ENCODE peak calls at places on chromosomes 5 and 9, in four cellular contexts. B is tibial artery, X is PC-9, M is esophagus squamous epithelium. W is an unnamed sample. For H3K4me1, the result is how much of the 10 kb centered on the place peaks cover.

GRCh38 chr5:116652903-116653302 is 78.3 kb upstream of the SEMA6A start:
- DNase-seq in B (no peak), X (no peak), M (no peak), W (no peak)

GRCh38 chr9:92576175-92576574 is 40.4 kb upstream of the ECM2 start:
- DNase-seq in M (no peak), X (no peak), B (no peak), W (no peak)

GRCh38 chr5:74895906-74896305 is 29.7 kb upstream of the FAM169A start:
- DNase-seq in X (no peak), M (no peak), B (no peak), W (peak)

GRCh38 chr9:116700882-116701836 is 14.1 kb downstream of the TRIM32 start:
- DNase-seq in X (no peak), M (no peak), B (no peak), W (no peak)

GRCh38 chr9:111661802-111662491 is 542 bp downstream of the GNG10 start:
- DNase-seq in M (no peak), B (peak), X (peak), W (peak)

GRCh38 chr5:158484968-158485367 is 614.7 kb downstream of the EBF1 start:
- DNase-seq in M (no peak), B (no peak), X (no peak), W (peak)

GRCh38 chr5:133841831-133842750 is 126.3 kb downstream of the C5orf15 start:
- DNase-seq in X (no peak), B (peak), M (no peak), W (no peak)

GRCh38 chr5:16740046-16740445 is 123.2 kb upstream of the RETREG1 start:
- DNase-seq in B (no peak), X (no peak), M (no peak), W (no peak)

GRCh38 chr5:173451031-173451430 is 122.8 kb upstream of the STC2 start:
- DNase-seq in B (no peak), M (no peak), X (no peak), W (no peak)

DNA sequence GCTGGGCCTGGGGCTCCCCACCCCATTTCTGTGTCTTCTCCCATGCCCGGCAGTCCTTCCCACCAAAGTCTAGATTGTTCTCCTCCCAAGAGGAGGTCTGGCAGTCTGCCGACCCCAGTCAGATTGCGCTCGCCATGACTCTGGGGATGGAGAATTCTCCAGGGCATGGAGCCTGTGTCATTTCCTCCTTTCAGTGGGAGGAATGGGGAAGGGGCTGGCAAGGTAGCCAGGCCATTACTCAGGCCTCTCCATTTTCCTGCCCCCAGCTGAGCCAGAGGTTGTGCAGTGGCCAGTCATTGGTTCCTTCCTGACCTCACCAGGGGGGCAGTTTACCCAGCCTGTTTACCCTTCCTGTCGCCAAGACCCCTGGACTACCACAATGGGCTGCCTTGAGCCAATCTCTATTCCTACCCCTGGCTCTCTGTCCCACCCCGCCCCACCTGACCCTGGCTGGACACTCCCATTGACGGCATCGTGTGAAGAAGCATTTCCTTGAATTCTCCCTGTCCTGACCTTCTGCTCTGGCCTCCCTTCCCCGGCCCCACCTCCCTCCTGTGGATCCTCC is 628 bp downstream of the SYNPO start:
- DNase-seq in M (no peak), X (peak), B (peak), W (peak)
- H3K4me3 ChIP-seq in M (peak), X (peak), B (peak), W (peak)

GRCh38 chr9:21967169-21967568 is 27.0 kb downstream of the CDKN2A start:
- DNase-seq in M (no peak), X (no peak), B (no peak), W (no peak)

GRCh38 chr9:21967707-21968106 is 26.5 kb downstream of the CDKN2A start:
- DNase-seq in M (no peak), B (no peak), X (no peak), W (no peak)

GRCh38 chr9:21966140-21966851 is 27.9 kb downstream of the CDKN2A start:
- DNase-seq in X (no peak), B (no peak), M (no peak), W (no peak)

GRCh38 chr9:21965401-21965951 is 28.7 kb downstream of the CDKN2A start:
- DNase-seq in X (peak), M (no peak), B (no peak), W (no peak)

DNA sequence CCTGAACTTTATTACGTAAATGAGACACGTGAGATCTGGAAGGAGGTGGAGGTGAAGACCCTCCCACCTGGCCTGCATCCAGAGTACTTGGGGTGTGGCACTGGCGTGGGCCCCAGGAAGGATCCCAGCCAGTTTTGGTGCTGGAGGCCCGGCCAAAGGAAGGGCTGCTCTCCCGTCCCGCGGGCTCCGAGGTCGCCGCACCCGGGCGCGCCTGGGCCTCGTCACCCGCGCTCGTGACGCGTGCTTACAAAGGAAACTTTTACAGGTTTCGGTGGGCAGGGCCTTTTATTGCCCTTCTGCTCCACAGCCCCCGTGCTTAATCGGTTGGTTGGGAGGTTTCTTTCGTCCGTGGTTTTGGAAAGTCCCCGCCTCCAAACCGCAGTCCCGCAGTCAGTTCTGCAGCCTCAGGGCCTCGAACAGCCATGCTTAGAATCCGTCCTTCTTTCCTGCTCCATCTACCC is 29.2 kb downstream of the CDKN2A start:
- DNase-seq in X (no peak), B (no peak), M (no peak), W (no peak)
- TF ChIP-seq CTCF in X (no peak), B (no peak), M (no peak), W (no peak)

DNA sequence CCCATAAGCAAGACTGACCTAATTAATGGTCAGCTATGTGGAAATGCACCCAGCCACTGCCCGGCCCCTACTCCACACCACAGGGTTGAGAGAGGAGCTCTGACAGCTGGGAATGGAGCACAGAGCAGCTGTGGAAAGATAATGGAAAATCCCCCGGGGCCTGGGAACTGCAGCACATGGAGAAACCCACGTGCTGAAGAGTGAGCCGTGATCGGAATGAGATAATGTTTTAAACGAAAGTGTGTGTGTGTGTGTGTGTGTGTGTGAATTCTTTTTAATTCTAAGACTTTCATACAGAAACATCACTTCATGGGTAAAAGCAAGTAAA is 13.1 kb upstream of the SLC12A7 start:
- DNase-seq in B (no peak), M (no peak), X (no peak), W (peak)
- H3K4me1 ChIP-seq in B (under half), M (under half), X (under half), W (half or more)

GRCh38 chr5:69167488-69167845 is 517 bp downstream of the CCNB1 start:
- DNase-seq in M (no peak), X (no peak), B (no peak), W (no peak)

GRCh38 chr5:69170969-69171368 is 4.0 kb downstream of the CCNB1 start:
- DNase-seq in X (no peak), B (no peak), M (no peak), W (no peak)

GRCh38 chr5:69166686-69167487 is at the start of gene CCNB1:
- DNase-seq in M (peak), B (peak), X (peak), W (peak)
- H3K4me3 ChIP-seq in M (peak), B (peak), X (peak), W (peak)

GRCh38 chr5:109688999-109689739 is 558 bp upstream of the MAN2A1 start:
- DNase-seq in X (peak), B (peak), M (peak), W (peak)

GRCh38 chr5:109688647-109688998 is 1.1 kb upstream of the MAN2A1 start:
- DNase-seq in X (no peak), B (no peak), M (no peak), W (no peak)

GRCh38 chr5:109690456-109691247 is 925 bp downstream of the MAN2A1 start:
- DNase-seq in B (peak), M (no peak), X (peak), W (peak)

GRCh38 chr5:109691248-109691574 is 1.5 kb downstream of the MAN2A1 start:
- DNase-seq in M (no peak), X (no peak), B (no peak), W (no peak)

DNA sequence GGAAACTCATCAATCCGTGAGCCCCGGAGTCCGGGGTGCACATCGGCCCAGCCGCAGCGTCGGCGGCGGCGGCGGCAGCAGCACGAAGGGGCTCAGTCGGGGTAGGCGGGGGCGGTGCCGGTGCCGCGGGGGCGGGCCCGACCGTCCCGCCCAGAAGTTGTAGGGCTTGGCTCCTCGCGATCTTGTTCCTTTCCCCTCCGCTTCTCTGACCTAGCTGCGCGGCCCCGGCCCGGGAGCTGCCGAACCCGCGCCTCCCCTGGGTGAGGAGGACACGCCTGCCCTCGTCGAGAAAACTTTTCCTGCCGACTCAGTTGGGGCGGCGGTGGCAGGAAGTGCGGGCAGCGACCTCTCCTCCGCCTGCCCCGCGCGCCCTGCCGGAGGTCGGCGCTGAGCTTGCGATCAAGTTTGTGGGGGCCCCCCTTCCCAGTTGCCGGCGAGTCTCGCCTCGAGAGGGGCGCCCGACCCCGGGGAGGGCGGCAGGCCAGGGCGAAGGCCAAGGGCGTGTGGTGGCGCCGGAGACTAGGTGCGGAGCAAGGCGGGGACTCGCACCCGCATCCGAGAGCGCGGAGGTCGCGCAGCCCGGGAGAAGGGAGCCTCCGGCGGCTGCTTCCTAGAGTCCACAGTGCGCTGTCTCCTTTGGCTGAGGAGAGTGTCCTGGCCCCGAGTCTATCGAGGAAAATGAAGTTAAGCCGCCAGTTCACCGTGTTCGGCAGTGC is at the start of gene MAN2A1:
- DNase-seq in B (peak), M (peak), X (peak), W (peak)
- TF ChIP-seq CTCF in B (no peak), M (no peak), X (no peak), W (no peak)

GRCh38 chr5:154757647-154758406 is 2.6 kb downstream of the LARP1 start:
- DNase-seq in B (no peak), M (no peak), X (no peak), W (no peak)

GRCh38 chr5:154754460-154755360 is 467 bp upstream of the LARP1 start:
- DNase-seq in X (peak), B (peak), M (peak), W (peak)

GRCh38 chr5:154755361-154756202 is at the start of gene LARP1:
- DNase-seq in M (peak), B (peak), X (no peak), W (peak)

GRCh38 chr5:154756871-154757646 is 1.9 kb downstream of the LARP1 start:
- DNase-seq in B (peak), X (peak), M (no peak), W (peak)

DNA sequence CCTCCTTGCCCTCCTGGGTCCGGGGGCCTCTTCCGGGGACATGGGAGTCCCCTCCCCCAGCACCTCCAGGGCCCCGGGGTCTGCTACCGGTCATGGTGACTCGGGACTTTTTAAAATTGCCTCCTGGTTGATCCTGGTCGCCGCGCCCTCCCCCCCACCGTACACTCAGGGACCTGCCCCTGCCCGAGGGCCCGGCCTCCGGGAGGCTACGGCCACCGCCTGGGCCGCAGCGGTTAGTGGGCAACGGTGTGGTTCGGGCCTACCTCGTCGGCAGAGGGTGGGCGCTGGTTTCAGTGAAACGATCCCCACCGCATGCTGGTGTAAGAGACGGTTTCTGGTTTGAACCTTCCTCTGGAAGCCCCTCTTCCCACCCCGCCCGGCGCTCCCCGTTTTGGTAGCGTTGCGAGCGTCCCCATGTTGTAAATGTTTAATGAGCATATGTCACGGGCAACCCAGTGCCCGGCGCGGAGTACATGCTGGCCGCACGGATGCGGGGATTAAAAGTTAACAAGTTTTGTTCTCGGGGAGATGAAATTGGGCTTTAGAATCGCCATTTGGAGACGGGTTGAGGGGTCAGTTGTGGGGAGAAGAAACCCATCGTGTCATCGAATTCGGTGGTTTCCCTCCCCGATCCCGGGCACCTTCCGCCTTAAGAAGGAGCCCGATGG is 1.2 kb downstream of the LARP1 start:
- DNase-seq in M (no peak), X (peak), B (peak), W (peak)
- H3K4me1 ChIP-seq in M (half or more), X (under half), B (half or more), W (half or more)

DNA sequence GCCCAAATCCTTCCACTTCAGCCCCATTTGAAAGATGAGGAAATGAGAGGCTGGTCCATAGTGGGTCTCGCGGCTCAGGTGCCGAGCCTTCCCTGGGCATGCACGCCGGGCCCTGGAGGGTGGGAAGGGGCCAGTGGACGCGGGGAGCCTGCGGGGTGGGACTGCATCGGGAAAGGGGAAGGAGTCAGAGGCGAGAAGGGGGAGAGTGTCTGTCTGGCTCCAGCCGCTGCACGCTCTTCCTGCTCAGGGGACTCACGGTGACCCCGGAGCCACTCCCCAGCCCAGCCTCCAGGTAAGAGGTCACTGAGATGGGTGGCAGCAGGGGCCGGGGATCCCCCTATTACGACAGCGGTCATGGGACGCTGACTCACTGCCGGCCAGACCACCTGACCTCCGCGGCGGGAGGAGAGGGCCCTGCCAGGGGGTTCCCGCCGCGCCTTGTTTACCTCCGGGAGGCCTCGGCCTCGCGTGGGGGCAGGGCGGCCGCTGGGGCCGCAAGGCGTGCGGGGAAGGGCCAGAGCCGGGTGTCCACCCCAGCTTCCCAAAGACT is 1.9 kb upstream of the SQSTM1 start:
- DNase-seq in X (peak), M (peak), B (peak), W (peak)
- H3K4me3 ChIP-seq in X (peak), M (peak), B (peak), W (peak)

DNA sequence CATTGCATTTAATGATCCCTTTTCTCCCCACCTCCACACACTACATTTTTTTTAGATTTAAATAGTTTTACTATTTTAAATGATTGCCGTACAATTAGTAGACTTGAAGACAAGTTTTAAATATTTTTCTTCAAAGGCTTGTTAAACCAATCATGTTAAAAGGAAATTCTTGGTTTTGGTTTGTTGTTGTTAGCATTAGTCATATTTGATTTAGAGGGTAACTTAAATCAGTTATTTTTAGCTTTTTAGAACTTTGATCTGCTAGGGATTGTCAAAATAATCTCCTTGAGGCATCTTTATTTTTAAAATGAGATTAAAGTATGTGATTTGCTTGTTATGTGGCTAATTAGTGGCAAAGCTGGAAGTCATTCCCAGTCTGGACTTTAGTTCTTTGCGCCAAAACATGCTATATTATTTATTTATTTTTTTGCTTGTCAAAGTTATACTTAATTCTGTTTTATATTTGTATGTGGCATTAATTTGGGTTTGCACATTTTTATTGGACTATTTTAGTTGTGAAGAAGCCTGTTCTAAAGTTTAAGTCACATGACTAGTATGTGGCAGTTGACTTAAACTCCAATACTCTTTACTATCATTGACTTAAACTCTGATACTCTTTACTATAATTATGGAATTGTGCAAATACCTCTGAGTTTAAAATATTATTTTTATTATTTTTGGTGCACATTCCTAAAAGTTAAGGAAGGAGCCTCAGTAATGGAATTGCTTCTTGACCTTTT is 14.7 kb downstream of the ITGA1 start:
- DNase-seq in X (no peak), B (no peak), M (no peak), W (no peak)
- TF ChIP-seq CTCF in X (no peak), B (no peak), M (no peak), W (no peak)

DNA sequence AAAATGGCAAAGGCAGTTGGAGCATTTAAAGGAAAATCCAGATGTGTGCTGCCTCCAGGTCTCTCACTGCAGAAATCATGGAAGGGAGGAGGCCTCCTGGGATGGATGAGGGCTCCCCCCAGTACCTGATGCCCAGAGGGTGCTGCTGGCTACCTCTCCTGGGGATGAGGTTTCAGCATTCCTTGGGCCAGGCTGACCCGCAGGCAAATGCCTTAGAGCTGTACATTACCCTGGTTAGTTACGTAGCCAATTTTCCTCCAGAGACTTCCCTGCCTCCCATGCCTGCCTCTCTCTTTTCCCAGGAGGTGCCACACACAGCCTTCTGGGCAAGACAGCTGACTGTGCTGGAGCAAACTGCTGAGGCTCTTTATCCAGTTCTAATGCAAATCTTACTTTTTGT is 65.3 kb downstream of the RGS3 start:
- DNase-seq in B (no peak), M (no peak), X (no peak), W (no peak)
- H3K4me1 ChIP-seq in B (under half), M (under half), X (under half), W (half or more)